ENCODE peak calls at places on chromosomes 16 and 17, in four cellular contexts. G, D, K and I are unnamed samples.

GRCh38 chr17:81249233-81250040 is 10.3 kb downstream of the NDUFAF8 start:
- DNase-seq in G (no peak), D (no peak), K (no peak), I (no peak)

GRCh38 chr17:17849147-17849820 is 12.5 kb upstream of the SREBF1 start:
- DNase-seq in D (peak), K (peak), G (peak), I (peak)

GRCh38 chr17:57999496-58000017 is 7.5 kb downstream of the SRSF1 start:
- DNase-seq in D (no peak), K (peak), G (peak), I (no peak)

GRCh38 chr17:12730931-12731521 is 58.3 kb upstream of the ARHGAP44 start:
- DNase-seq in K (no peak), D (no peak), G (no peak), I (no peak)

GRCh38 chr16:12245923-12246290 is 269.4 kb downstream of the SNX29 start:
- DNase-seq in K (no peak), D (no peak), G (no peak), I (no peak)

GRCh38 chr16:11488304-11488703 is 98.4 kb downstream of the LITAF start:
- DNase-seq in K (no peak), D (no peak), G (no peak), I (no peak)

GRCh38 chr16:30184430-30185140 is 1.2 kb downstream of the CORO1A start:
- DNase-seq in G (no peak), D (peak), K (no peak), I (no peak)

GRCh38 chr16:83653785-83654184 is 154.0 kb upstream of the HSBP1 start:
- DNase-seq in K (no peak), D (no peak), G (no peak), I (no peak)

GRCh38 chr16:75770051-75770450 is 43.8 kb upstream of the CPHXL start:
- DNase-seq in K (no peak), D (no peak), G (no peak), I (no peak)

GRCh38 chr16:3235856-3236669 is 1.1 kb upstream of the ZNF200 start:
- DNase-seq in D (peak), G (no peak), K (peak), I (no peak)

GRCh38 chr17:13420294-13421277 is 181.1 kb downstream of the HS3ST3A1 start:
- DNase-seq in K (no peak), D (no peak), G (no peak), I (no peak)

GRCh38 chr17:55056530-55056929 is 88.0 kb downstream of the STXBP4 start:
- DNase-seq in G (no peak), K (no peak), D (no peak), I (no peak)

GRCh38 chr17:8300629-8301242 is 5.5 kb upstream of the SLC25A35 start:
- DNase-seq in D (peak), G (peak), K (peak), I (peak)

GRCh38 chr16:8935989-8936388 is 27.7 kb downstream of the USP7 start:
- DNase-seq in K (no peak), D (no peak), G (no peak), I (no peak)

GRCh38 chr16:88739975-88740726 is 33.8 kb downstream of the CTU2 start:
- DNase-seq in G (no peak), D (no peak), K (no peak), I (no peak)

GRCh38 chr16:80231888-80232287 is 308.9 kb upstream of the DYNLRB2 start:
- DNase-seq in G (peak), K (no peak), D (no peak), I (no peak)

GRCh38 chr17:49993423-49994037 is 1.5 kb downstream of the DLX3 start:
- DNase-seq in G (peak), K (no peak), D (peak), I (no peak)

GRCh38 chr17:28570716-28571254 is 539 bp downstream of the PIGS start:
- DNase-seq in K (peak), G (peak), D (peak), I (peak)

GRCh38 chr17:78034429-78035091 is 76.1 kb downstream of the TNRC6C start:
- DNase-seq in K (no peak), D (no peak), G (no peak), I (no peak)

GRCh38 chr16:85990861-85991301 is 91.9 kb downstream of the IRF8 start:
- DNase-seq in K (no peak), D (no peak), G (no peak), I (no peak)

GRCh38 chr17:8016632-8017424 is 14.4 kb downstream of the GUCY2D start:
- DNase-seq in D (peak), K (peak), G (peak), I (peak)

GRCh38 chr17:40810505-40810904 is 10.7 kb upstream of the KRT28 start:
- DNase-seq in G (no peak), D (no peak), K (no peak), I (no peak)

GRCh38 chr17:32348483-32348800 is 1.5 kb upstream of the ZNF207 start:
- DNase-seq in D (no peak), K (no peak), G (no peak), I (no peak)

GRCh38 chr16:73082608-73083007 is 34.7 kb upstream of the ZFHX3 start:
- DNase-seq in K (no peak), D (no peak), G (no peak), I (no peak)

GRCh38 chr16:87648236-87648635 is 45.9 kb downstream of the JPH3 start:
- DNase-seq in D (no peak), K (no peak), G (no peak), I (no peak)

GRCh38 chr16:3187798-3188674 is at the start of gene OR1F1:
- DNase-seq in D (peak), K (peak), G (peak), I (peak)

GRCh38 chr16:56841659-56842058 is 23.3 kb upstream of the SLC12A3 start:
- DNase-seq in K (no peak), D (no peak), G (no peak), I (no peak)